ENCODE peak calls at places on chromosomes 7 and 10, in six cellular contexts. M is MM.1S, W is K562, Z is GM23248, Y is T-helper 17 cell, A is heart left ventricle. X is an unnamed sample. For H3K9me3, the result is how much of the 10 kb centered on the place peaks cover.

GRCh38 chr7:33373195-33373594 is 243.8 kb downstream of the BBS9 start:
- DNase-seq in Y (no peak), M (no peak), W (no peak), A (no peak), Z (no peak), X (no peak)

GRCh38 chr7:14303536-14303935 is 314.1 kb upstream of the ETV1 start:
- DNase-seq in Y (no peak), M (no peak), Z (no peak), A (no peak), W (no peak), X (no peak)

GRCh38 chr10:576130-576465 is 113.4 kb downstream of the DIP2C start:
- DNase-seq in Y (no peak), M (no peak), A (no peak), Z (peak), W (no peak), X (no peak)

GRCh38 chr10:5540080-5540479 is 15.3 kb downstream of the CALML3 start:
- DNase-seq in A (no peak), Z (no peak), W (no peak), M (no peak), Y (no peak), X (no peak)

GRCh38 chr7:70325509-70326101 is 727.3 kb downstream of the AUTS2 start:
- DNase-seq in W (peak), A (no peak), M (no peak), Z (peak), Y (no peak), X (peak)

GRCh38 chr7:23915196-23915595 is 205.2 kb downstream of the STK31 start:
- DNase-seq in W (no peak), Z (no peak), Y (no peak), M (no peak), A (no peak), X (peak)

GRCh38 chr10:84076540-84077195 is 62.6 kb upstream of the GHITM start:
- DNase-seq in Z (peak), A (no peak), Y (no peak), M (no peak), W (peak), X (peak)

GRCh38 chr7:148729984-148730733 is 31.5 kb downstream of the CUL1 start:
- DNase-seq in A (no peak), W (no peak), M (no peak), Z (peak), Y (no peak), X (peak)

GRCh38 chr7:136400877-136401276 is 423.7 kb upstream of the MTPN start:
- DNase-seq in A (no peak), Y (no peak), Z (no peak), W (no peak), M (no peak), X (no peak)

GRCh38 chr10:91552706-91553105 is 80.2 kb downstream of the PPP1R3C start:
- DNase-seq in A (peak), M (no peak), Y (no peak), Z (peak), W (no peak), X (no peak)

GRCh38 chr7:7228967-7229366 is 46.6 kb downstream of the C1GALT1 start:
- DNase-seq in Z (no peak), Y (no peak), W (no peak), A (no peak), M (no peak), X (no peak)

GRCh38 chr7:152956006-152956405 is 196.5 kb downstream of the ACTR3B start:
- DNase-seq in M (no peak), Y (no peak), W (no peak), A (no peak), Z (no peak), X (no peak)

GRCh38 chr7:3695602-3696001 is 394.6 kb downstream of the SDK1 start:
- DNase-seq in Z (no peak), Y (no peak), A (no peak), W (no peak), M (no peak), X (no peak)

GRCh38 chr10:62047960-62048383 is 146.5 kb downstream of the ARID5B start:
- DNase-seq in W (no peak), A (no peak), Z (peak), Y (no peak), M (peak), X (peak)

GRCh38 chr7:24907311-24907886 is 72.6 kb downstream of the OSBPL3 start:
- DNase-seq in M (no peak), Y (no peak), Z (peak), W (peak), A (no peak), X (no peak)

GRCh38 chr7:100685631-100686145 is 8.4 kb downstream of the GIGYF1 start:
- DNase-seq in A (no peak), Z (no peak), Y (no peak), M (no peak), W (no peak), X (no peak)

GRCh38 chr7:81499262-81500116 is 270.4 kb downstream of the HGF start:
- DNase-seq in M (peak), W (peak), Y (no peak), A (no peak), Z (peak), X (no peak)

DNA sequence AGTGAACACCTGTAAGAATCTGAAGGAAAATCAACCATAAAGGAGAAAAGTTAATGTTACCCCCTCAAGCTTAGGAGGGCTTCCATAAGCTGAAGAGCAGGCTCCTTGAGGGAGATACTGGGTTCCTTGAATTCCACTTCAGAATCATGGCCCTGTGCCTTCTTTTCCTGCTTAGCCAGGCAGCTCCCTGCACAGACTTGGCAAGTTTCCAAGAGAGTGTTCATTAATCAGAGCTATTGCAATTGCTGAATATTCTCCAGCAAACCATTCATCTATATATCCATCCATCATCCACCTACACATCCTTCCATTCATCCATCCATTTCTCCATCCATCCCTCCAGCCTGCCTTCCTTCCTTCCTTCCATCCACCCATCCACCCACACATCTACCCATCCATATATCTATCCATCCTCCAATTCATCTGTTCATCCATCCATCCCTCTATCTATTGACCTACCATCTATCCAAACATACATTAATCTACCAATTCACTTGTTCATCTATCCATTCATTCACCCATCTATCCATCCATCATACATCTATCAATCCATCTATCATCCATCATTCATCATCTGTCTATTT is 574.4 kb downstream of the PTPRN2 start:
- DNase-seq in W (no peak), Y (no peak), Z (peak), A (no peak), M (no peak), X (no peak)
- H3K9me3 ChIP-seq in W (under half), Y (under half), Z (under half), A (under half), M (under half), X (under half)

GRCh38 chr7:157540606-157541294 is 203.9 kb downstream of the DNAJB6 start:
- DNase-seq in Z (no peak), Y (no peak), W (no peak), A (no peak), M (no peak), X (no peak)
- H3K9me3 ChIP-seq in Z (under half), Y (under half), W (under half), A (under half), M (under half), X (under half)

DNA sequence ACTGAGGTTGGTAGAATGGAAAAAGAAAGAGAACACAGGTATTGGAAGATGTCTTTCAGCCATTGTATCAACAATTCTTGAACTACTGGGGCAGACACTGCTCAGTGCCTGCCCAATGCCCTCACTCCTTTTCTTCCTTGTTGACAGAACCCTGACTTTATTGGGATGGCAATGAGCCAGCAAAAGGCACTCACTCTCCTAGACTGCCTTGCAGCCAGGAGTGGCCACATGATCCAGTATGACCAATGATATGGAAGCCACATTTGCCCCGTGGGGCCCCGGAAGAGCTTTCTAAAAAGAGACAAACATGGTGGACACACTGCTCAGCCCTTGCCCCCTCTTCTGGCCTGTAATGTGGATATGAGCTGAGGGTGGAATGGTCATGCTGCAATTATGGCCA is 88.6 kb upstream of the ZNF716 start:
- DNase-seq in A (no peak), Z (no peak), M (no peak), W (no peak), Y (no peak), X (no peak)
- H3K9me3 ChIP-seq in A (under half), Z (under half), M (under half), W (under half), Y (under half), X (under half)

GRCh38 chr7:28954446-28954845 is 3.7 kb downstream of the TRIL start:
- DNase-seq in M (no peak), Y (no peak), W (no peak), A (no peak), Z (no peak), X (no peak)
- H3K9me3 ChIP-seq in M (under half), Y (under half), W (under half), A (under half), Z (under half), X (under half)

DNA sequence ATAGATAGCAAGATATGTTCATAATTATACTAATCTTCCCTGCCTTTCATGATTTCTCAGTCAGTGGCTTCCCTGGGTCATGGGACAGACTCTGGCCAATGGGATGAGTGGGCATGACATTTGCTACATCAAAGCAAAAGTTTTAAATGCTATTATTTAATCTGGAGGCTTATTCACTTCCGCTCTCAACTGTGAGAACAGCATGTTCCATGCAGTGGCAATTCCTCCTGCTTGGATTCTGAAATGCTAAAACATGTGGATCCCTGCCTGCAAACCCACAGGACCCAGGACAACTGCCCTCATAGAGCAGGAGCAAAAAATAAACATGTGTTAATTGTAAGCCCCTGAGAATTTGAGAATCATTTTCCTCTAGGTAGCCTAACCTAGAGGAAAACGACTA is 1412.4 kb upstream of the CELF2 start:
- DNase-seq in A (no peak), Z (no peak), M (no peak), Y (no peak), W (no peak), X (no peak)
- H3K9me3 ChIP-seq in A (under half), Z (under half), M (under half), Y (under half), W (under half), X (under half)